ENCODE peak calls at places on chromosomes 4 and X, in four cellular contexts. N, S, T and L are unnamed samples. For H3K36me3 and H3K4me1, the result is how much of the 10 kb centered on the place peaks cover.

GRCh38 chr4:138835833-138836521 is 179.6 kb upstream of the NOCT start:
- DNase-seq in N (peak), S (peak), T (no peak), L (no peak)

GRCh38 chrX:132900631-132901030 is 57.8 kb downstream of the HS6ST2 start:
- DNase-seq in N (no peak), S (no peak), T (no peak), L (no peak)

GRCh38 chr4:141375855-141376254 is 155.2 kb downstream of the ZNF330 start:
- DNase-seq in N (no peak), S (no peak), T (no peak), L (no peak)

GRCh38 chr4:138310498-138310897 is 68.3 kb upstream of the SLC7A11 start:
- DNase-seq in N (no peak), S (no peak), T (no peak), L (no peak)

GRCh38 chrX:51803833-51804232 is 60.6 kb downstream of the GSPT2 start:
- DNase-seq in N (no peak), S (no peak), T (no peak), L (no peak)

GRCh38 chrX:154596290-154596929 is 11.5 kb downstream of the CTAG1A start:
- DNase-seq in N (peak), S (no peak), T (peak), L (no peak)

GRCh38 chr4:34492414-34492813 is 1751.9 kb downstream of the ARAP2 start:
- DNase-seq in N (no peak), S (no peak), T (no peak), L (no peak)

GRCh38 chrX:150482537-150483217 is 85.7 kb upstream of the MTM1 start:
- DNase-seq in N (no peak), S (no peak), T (no peak), L (no peak)

GRCh38 chr4:156781852-156782251 is 189.7 kb downstream of the PDGFC start:
- DNase-seq in N (no peak), S (no peak), T (no peak), L (no peak)

GRCh38 chr4:122775987-122776836 is 43.7 kb downstream of the BBS12 start:
- DNase-seq in N (no peak), S (no peak), T (no peak), L (no peak)

GRCh38 chr4:54400802-54401201 is 171.7 kb downstream of the PDGFRA start:
- DNase-seq in N (no peak), S (no peak), T (no peak), L (no peak)

GRCh38 chrX:86887341-86887740 is 630.3 kb upstream of the KLHL4 start:
- DNase-seq in N (no peak), S (no peak), T (no peak), L (no peak)

GRCh38 chr4:84582988-84583870 is at the start of gene CDS1:
- DNase-seq in N (peak), S (peak), T (peak), L (peak)

GRCh38 chrX:71111141-71111843 is at the start of gene IL2RG:
- DNase-seq in N (no peak), S (peak), T (no peak), L (peak)

GRCh38 chr4:5735463-5735862 is 24.5 kb downstream of the EVC start:
- DNase-seq in N (no peak), S (no peak), T (no peak), L (no peak)

GRCh38 chr4:1879491-1879890 is 8.3 kb downstream of the NSD2 start:
- DNase-seq in N (no peak), S (peak), T (no peak), L (no peak)

GRCh38 chr4:12488672-12489071 is 995.5 kb downstream of the RAB28 start:
- DNase-seq in N (peak), S (no peak), T (no peak), L (no peak)

GRCh38 chr4:26687728-26688127 is 103.8 kb downstream of the TBC1D19 start:
- DNase-seq in N (no peak), S (no peak), T (no peak), L (no peak)

DNA sequence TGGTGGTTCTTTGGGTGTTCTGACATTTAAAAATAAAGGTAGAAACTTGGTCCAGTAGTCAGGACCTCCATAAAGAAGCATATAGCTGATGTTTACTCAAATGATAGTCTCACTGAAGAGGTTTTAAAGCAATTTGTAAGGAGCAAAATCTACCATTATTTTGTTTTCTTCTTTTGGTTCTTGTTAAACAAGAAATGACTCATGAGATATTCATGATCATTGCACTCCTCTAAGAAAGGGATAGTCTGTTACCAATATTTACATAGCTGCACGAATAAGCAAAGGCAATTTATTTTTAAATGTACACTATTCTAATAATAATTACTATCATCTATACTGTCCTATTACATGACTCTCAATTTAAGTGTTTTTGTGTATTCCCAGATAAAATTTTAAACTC is 397.9 kb downstream of the FAM47B start:
- DNase-seq in N (no peak), S (no peak), T (no peak), L (no peak)
- H3K4me3 ChIP-seq in N (no peak), S (no peak), T (no peak), L (no peak)

GRCh38 chr4:772118-772517 is 53.8 kb downstream of the CPLX1 start:
- DNase-seq in N (no peak), S (no peak), T (no peak), L (no peak)

GRCh38 chr4:773214-773613 is 52.7 kb downstream of the CPLX1 start:
- DNase-seq in N (no peak), S (no peak), T (peak), L (no peak)

GRCh38 chr4:770022-770421 is 55.9 kb downstream of the CPLX1 start:
- DNase-seq in N (no peak), S (no peak), T (peak), L (no peak)

GRCh38 chr4:771464-771863 is 54.5 kb downstream of the CPLX1 start:
- DNase-seq in N (no peak), S (no peak), T (peak), L (no peak)

GRCh38 chr4:772776-773175 is 53.2 kb downstream of the CPLX1 start:
- DNase-seq in N (no peak), S (no peak), T (peak), L (no peak)
- H3K36me3 ChIP-seq in N (under half), S (half or more), T (under half), L (under half)

DNA sequence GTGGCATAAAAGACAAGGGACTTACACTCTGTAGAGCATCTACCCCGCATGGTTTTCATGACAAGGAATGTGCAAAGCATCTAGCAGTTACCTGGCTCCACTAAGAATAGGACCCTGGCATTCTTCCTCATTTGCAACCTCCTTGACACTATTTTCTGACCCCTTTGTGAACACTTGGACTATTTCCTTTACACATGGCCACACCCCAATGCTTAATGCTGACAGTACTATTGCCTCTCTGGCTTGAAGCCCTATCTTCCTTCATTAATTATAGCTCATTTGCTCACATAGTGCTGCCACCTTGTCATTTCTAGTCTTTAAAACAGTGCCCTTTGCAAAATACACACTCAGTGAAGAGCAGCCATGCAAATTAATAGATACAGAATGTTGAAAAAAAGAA is 226.3 kb upstream of the VCX3A start:
- DNase-seq in N (no peak), S (no peak), T (no peak), L (no peak)
- H3K4me1 ChIP-seq in N (under half), S (under half), T (under half), L (under half)

DNA sequence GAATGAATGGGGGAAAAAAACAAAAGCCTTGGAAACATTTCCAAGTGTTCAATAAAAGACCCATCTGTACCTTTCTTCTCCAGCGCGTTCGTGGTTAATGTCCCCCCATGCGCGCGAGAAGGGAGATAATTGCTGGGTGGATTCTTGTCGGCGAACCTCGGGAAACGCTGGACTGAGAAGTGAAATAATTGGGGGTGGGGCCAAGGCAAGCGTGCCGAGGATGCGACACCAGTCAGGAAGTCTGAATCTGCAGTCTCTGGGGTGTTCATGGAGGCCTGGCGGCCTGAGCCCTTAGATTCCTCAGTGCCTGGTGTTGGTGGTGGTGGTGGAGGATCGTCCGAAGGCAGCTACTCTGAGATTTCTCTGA is 5.3 kb upstream of the ARX start:
- DNase-seq in N (no peak), S (no peak), T (no peak), L (no peak)
- H3K4me3 ChIP-seq in N (peak), S (no peak), T (no peak), L (peak)

GRCh38 chr4:108018884-108019187 is 29.1 kb downstream of the HADH start:
- DNase-seq in N (no peak), S (no peak), T (no peak), L (no peak)
- H3K36me3 ChIP-seq in N (under half), S (half or more), T (under half), L (under half)

DNA sequence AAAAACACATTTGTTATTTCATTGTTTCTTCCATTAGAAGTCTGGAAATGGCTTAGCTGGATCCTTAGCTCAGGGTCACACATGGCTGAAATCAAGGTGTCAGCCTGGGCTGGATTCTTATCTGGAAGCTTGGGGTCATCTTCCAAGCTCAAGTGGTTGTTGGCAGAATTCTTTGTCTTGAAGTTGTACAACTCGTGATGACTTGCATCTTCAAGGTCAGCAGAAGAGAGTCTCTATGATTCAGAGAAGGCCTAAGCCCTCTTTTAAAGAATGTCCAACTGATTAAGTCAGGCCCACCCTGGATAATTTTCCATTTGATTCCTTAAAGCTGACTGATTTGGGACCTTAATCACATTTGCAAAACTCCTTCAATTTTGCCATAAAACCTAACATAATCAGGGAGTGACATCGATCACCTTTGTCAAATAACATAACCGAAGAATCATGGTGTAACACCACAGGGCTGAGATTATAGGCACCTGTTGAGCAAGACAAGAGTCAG is 22.1 kb downstream of the TMSB4X start:
- DNase-seq in N (no peak), S (no peak), T (no peak), L (no peak)
- H3K4me1 ChIP-seq in N (under half), S (under half), T (half or more), L (under half)

GRCh38 chr4:106355193-106355592 is 13.4 kb downstream of the GIMD1 start:
- DNase-seq in N (no peak), S (no peak), T (peak), L (no peak)
- H3K4me3 ChIP-seq in N (no peak), S (no peak), T (no peak), L (no peak)

GRCh38 chr4:103136671-103137445 is 37.2 kb upstream of the BDH2 start:
- DNase-seq in N (no peak), S (no peak), T (no peak), L (no peak)
- H3K36me3 ChIP-seq in N (under half), S (under half), T (under half), L (under half)